ENCODE peak calls at places on chromosome 5, in four cellular contexts. V, P, O and J are unnamed samples.

GRCh38 chr5:173329370-173330150 is 1.3 kb upstream of the STC2 start:
- DNase-seq in V (no peak), P (peak), O (peak), J (peak)

GRCh38 chr5:439181-439580 is 3.8 kb upstream of the EXOC3 start:
- DNase-seq in V (no peak), P (no peak), O (no peak), J (no peak)

GRCh38 chr5:92518318-92518913 is 1062.6 kb downstream of the NR2F1-AS1 start:
- DNase-seq in V (peak), P (peak), O (peak), J (peak)

GRCh38 chr5:147887925-147888324 is 9.4 kb downstream of the SCGB3A2 start:
- DNase-seq in V (no peak), P (no peak), O (no peak), J (peak)

GRCh38 chr5:137155621-137156020 is 343.5 kb downstream of the SPOCK1 start:
- DNase-seq in V (no peak), P (no peak), O (no peak), J (no peak)

GRCh38 chr5:168612996-168613395 is 33.8 kb upstream of the PANK3 start:
- DNase-seq in V (no peak), P (no peak), O (no peak), J (no peak)

GRCh38 chr5:39518516-39518915 is 93.7 kb upstream of the DAB2 start:
- DNase-seq in V (no peak), P (no peak), O (no peak), J (no peak)

GRCh38 chr5:90518666-90519065 is 10.7 kb downstream of the LYSMD3 start:
- DNase-seq in V (no peak), P (no peak), O (no peak), J (peak)

GRCh38 chr5:135660826-135661555 is 82.2 kb upstream of the CXCL14 start:
- DNase-seq in V (no peak), P (no peak), O (no peak), J (no peak)

GRCh38 chr5:149671544-149671943 is 58.6 kb upstream of the PPARGC1B start:
- DNase-seq in V (no peak), P (no peak), O (no peak), J (peak)

GRCh38 chr5:158140120-158140778 is 281.3 kb upstream of the CLINT1 start:
- DNase-seq in V (peak), P (no peak), O (peak), J (no peak)

GRCh38 chr5:177306674-177307543 is 3.3 kb downstream of the PRELID1 start:
- DNase-seq in V (no peak), P (no peak), O (no peak), J (no peak)

GRCh38 chr5:170755679-170756456 is 27.7 kb upstream of the GABRP start:
- DNase-seq in V (no peak), P (no peak), O (no peak), J (no peak)

GRCh38 chr5:53397845-53398244 is 82.6 kb upstream of the FST start:
- DNase-seq in V (no peak), P (no peak), O (peak), J (no peak)

GRCh38 chr5:4684946-4685345 is 455.2 kb upstream of the ADAMTS16 start:
- DNase-seq in V (no peak), P (no peak), O (no peak), J (no peak)

GRCh38 chr5:14948341-14948830 is 76.8 kb upstream of the ANKH start:
- DNase-seq in V (no peak), P (no peak), O (no peak), J (no peak)

GRCh38 chr5:160155017-160155725 is 35.9 kb upstream of the PWWP2A start:
- DNase-seq in V (no peak), P (no peak), O (no peak), J (no peak)

GRCh38 chr5:158560170-158560569 is 539.5 kb downstream of the EBF1 start:
- DNase-seq in V (no peak), P (no peak), O (no peak), J (peak)

GRCh38 chr5:67404261-67405100 is 207.9 kb upstream of the CD180 start:
- DNase-seq in V (no peak), P (no peak), O (no peak), J (peak)

GRCh38 chr5:154296525-154297159 is 106.1 kb downstream of the GALNT10 start:
- DNase-seq in V (no peak), P (no peak), O (no peak), J (no peak)